ENCODE peak calls at places on chromosomes 4 and X, in four cellular contexts. One of them, this sample, is unnamed.

GRCh38 chr4:58962424-58962823 is 1852.2 kb upstream of the IGFBP7 start:
- DNase-seq in gastrocnemius medialis: no peak
- DNase-seq in lower leg skin: no peak
- DNase-seq in right lobe of liver: no peak
- DNase-seq in this sample: no peak

GRCh38 chr4:88018471-88018870 is 11.0 kb downstream of the PKD2 start:
- DNase-seq in right lobe of liver: no peak
- DNase-seq in lower leg skin: no peak
- DNase-seq in gastrocnemius medialis: peak; percentile 42
- DNase-seq in this sample: no peak

GRCh38 chr4:75630174-75630931 is at the start of gene CDKL2:
- DNase-seq in lower leg skin: peak; percentile 95
- DNase-seq in right lobe of liver: peak; percentile 76
- DNase-seq in gastrocnemius medialis: peak; percentile 68
- DNase-seq in this sample: peak; percentile 92

GRCh38 chrX:153765138-153766079 is 1.4 kb downstream of the PLXNB3 start:
- DNase-seq in right lobe of liver: peak; percentile 41
- DNase-seq in gastrocnemius medialis: no peak
- DNase-seq in lower leg skin: no peak
- DNase-seq in this sample: peak; percentile 65

GRCh38 chrX:105226499-105226898 is 6.0 kb upstream of the TEX13A start:
- DNase-seq in lower leg skin: no peak
- DNase-seq in gastrocnemius medialis: no peak
- DNase-seq in right lobe of liver: no peak
- DNase-seq in this sample: no peak

GRCh38 chr4:189221691-189222090 is 719.0 kb upstream of the FRG1 start:
- DNase-seq in right lobe of liver: peak; percentile 59
- DNase-seq in gastrocnemius medialis: no peak
- DNase-seq in lower leg skin: no peak
- DNase-seq in this sample: no peak

GRCh38 chrX:68365356-68365755 is 67.9 kb downstream of the OPHN1 start:
- DNase-seq in right lobe of liver: no peak
- DNase-seq in gastrocnemius medialis: no peak
- DNase-seq in lower leg skin: no peak
- DNase-seq in this sample: no peak

GRCh38 chr4:161714022-161714751 is 449.6 kb downstream of the FSTL5 start:
- DNase-seq in right lobe of liver: no peak
- DNase-seq in lower leg skin: no peak
- DNase-seq in gastrocnemius medialis: no peak
- DNase-seq in this sample: no peak

GRCh38 chr4:140213116-140213515 is 59.1 kb upstream of the MAML3 start:
- DNase-seq in gastrocnemius medialis: no peak
- DNase-seq in lower leg skin: no peak
- DNase-seq in right lobe of liver: no peak
- DNase-seq in this sample: no peak

GRCh38 chr4:108979754-108980153 is 216.9 kb upstream of the ETNPPL start:
- DNase-seq in gastrocnemius medialis: no peak
- DNase-seq in right lobe of liver: no peak
- DNase-seq in lower leg skin: no peak
- DNase-seq in this sample: peak; percentile 43

GRCh38 chr4:109820563-109820962 is 5.0 kb downstream of the GAR1 start:
- DNase-seq in right lobe of liver: no peak
- DNase-seq in lower leg skin: no peak
- DNase-seq in gastrocnemius medialis: no peak
- DNase-seq in this sample: peak; percentile 66

GRCh38 chrX:66110112-66110511 is 53.9 kb upstream of the HEPH start:
- DNase-seq in gastrocnemius medialis: no peak
- DNase-seq in lower leg skin: no peak
- DNase-seq in right lobe of liver: no peak
- DNase-seq in this sample: no peak

GRCh38 chrX:40012800-40013682 is 84.7 kb downstream of the BCOR start:
- DNase-seq in lower leg skin: peak; percentile 92
- DNase-seq in gastrocnemius medialis: peak; percentile 67
- DNase-seq in right lobe of liver: peak; percentile 65
- DNase-seq in this sample: peak; percentile 49

GRCh38 chrX:44431206-44431605 is 87.7 kb upstream of the EFHC2 start:
- DNase-seq in lower leg skin: no peak
- DNase-seq in gastrocnemius medialis: no peak
- DNase-seq in right lobe of liver: no peak
- DNase-seq in this sample: no peak

GRCh38 chr4:144336633-144337032 is 196.1 kb upstream of the GYPA start:
- DNase-seq in lower leg skin: no peak
- DNase-seq in gastrocnemius medialis: no peak
- DNase-seq in right lobe of liver: no peak
- DNase-seq in this sample: no peak

GRCh38 chr4:87121332-87122065 is 98.9 kb downstream of the KLHL8 start:
- DNase-seq in lower leg skin: no peak
- DNase-seq in gastrocnemius medialis: peak; percentile 28
- DNase-seq in right lobe of liver: peak; percentile 68
- DNase-seq in this sample: no peak

GRCh38 chr4:147334478-147334877 is 146.4 kb upstream of the EDNRA start:
- DNase-seq in gastrocnemius medialis: no peak
- DNase-seq in right lobe of liver: no peak
- DNase-seq in lower leg skin: no peak
- DNase-seq in this sample: no peak

GRCh38 chrX:31036895-31037294 is 34.9 kb downstream of the FTHL17 start:
- DNase-seq in lower leg skin: no peak
- DNase-seq in right lobe of liver: peak; percentile 43
- DNase-seq in gastrocnemius medialis: peak; percentile 7
- DNase-seq in this sample: peak; percentile 61

GRCh38 chr4:153512952-153513500 is 46.9 kb downstream of the TMEM131L start:
- DNase-seq in lower leg skin: no peak
- DNase-seq in gastrocnemius medialis: no peak
- DNase-seq in right lobe of liver: no peak
- DNase-seq in this sample: no peak

GRCh38 chr4:16126714-16127113 is 42.9 kb upstream of the PROM1 start:
- DNase-seq in right lobe of liver: no peak
- DNase-seq in lower leg skin: no peak
- DNase-seq in gastrocnemius medialis: no peak
- DNase-seq in this sample: no peak

GRCh38 chr4:83054928-83055327 is 19.9 kb downstream of the COPS4 start:
- DNase-seq in lower leg skin: no peak
- DNase-seq in right lobe of liver: no peak
- DNase-seq in gastrocnemius medialis: no peak
- DNase-seq in this sample: no peak

GRCh38 chr4:41509411-41510008 is 28.4 kb upstream of the LIMCH1 start:
- DNase-seq in right lobe of liver: no peak
- DNase-seq in lower leg skin: no peak
- DNase-seq in gastrocnemius medialis: no peak
- DNase-seq in this sample: no peak

GRCh38 chrX:145609951-145610511 is 207.6 kb upstream of the SLITRK2 start:
- DNase-seq in right lobe of liver: no peak
- DNase-seq in lower leg skin: no peak
- DNase-seq in gastrocnemius medialis: no peak
- DNase-seq in this sample: no peak

GRCh38 chrX:23732704-23733103 is 10.4 kb downstream of the ACOT9 start:
- DNase-seq in lower leg skin: no peak
- DNase-seq in right lobe of liver: no peak
- DNase-seq in gastrocnemius medialis: no peak
- DNase-seq in this sample: no peak

GRCh38 chrX:116239944-116240391 is 69.4 kb downstream of the AGTR2 start:
- DNase-seq in right lobe of liver: no peak
- DNase-seq in lower leg skin: no peak
- DNase-seq in gastrocnemius medialis: no peak
- DNase-seq in this sample: no peak

GRCh38 chr4:149933883-149934282 is 118.2 kb upstream of the IQCM start:
- DNase-seq in right lobe of liver: no peak
- DNase-seq in gastrocnemius medialis: no peak
- DNase-seq in lower leg skin: no peak
- DNase-seq in this sample: peak; percentile 40

GRCh38 chr4:61292322-61292721 is 92.2 kb downstream of the ADGRL3 start:
- DNase-seq in lower leg skin: no peak
- DNase-seq in right lobe of liver: no peak
- DNase-seq in gastrocnemius medialis: no peak
- DNase-seq in this sample: no peak

GRCh38 chrX:47191806-47192401 is 1.7 kb upstream of the UBA1 start:
- DNase-seq in right lobe of liver: no peak
- DNase-seq in gastrocnemius medialis: no peak
- DNase-seq in lower leg skin: no peak
- DNase-seq in this sample: no peak

GRCh38 chrX:47189906-47190305 is 3.7 kb upstream of the UBA1 start:
- DNase-seq in gastrocnemius medialis: no peak
- DNase-seq in lower leg skin: no peak
- DNase-seq in right lobe of liver: no peak
- DNase-seq in this sample: no peak

GRCh38 chrX:47191331-47191730 is 2.3 kb upstream of the UBA1 start:
- DNase-seq in right lobe of liver: no peak
- DNase-seq in gastrocnemius medialis: no peak
- DNase-seq in lower leg skin: no peak
- DNase-seq in this sample: no peak

GRCh38 chrX:47193475-47194241 is at the start of gene UBA1:
- DNase-seq in gastrocnemius medialis: peak; percentile 92
- DNase-seq in lower leg skin: peak; percentile 100
- DNase-seq in right lobe of liver: peak; percentile 93
- DNase-seq in this sample: peak; percentile 96

DNA sequence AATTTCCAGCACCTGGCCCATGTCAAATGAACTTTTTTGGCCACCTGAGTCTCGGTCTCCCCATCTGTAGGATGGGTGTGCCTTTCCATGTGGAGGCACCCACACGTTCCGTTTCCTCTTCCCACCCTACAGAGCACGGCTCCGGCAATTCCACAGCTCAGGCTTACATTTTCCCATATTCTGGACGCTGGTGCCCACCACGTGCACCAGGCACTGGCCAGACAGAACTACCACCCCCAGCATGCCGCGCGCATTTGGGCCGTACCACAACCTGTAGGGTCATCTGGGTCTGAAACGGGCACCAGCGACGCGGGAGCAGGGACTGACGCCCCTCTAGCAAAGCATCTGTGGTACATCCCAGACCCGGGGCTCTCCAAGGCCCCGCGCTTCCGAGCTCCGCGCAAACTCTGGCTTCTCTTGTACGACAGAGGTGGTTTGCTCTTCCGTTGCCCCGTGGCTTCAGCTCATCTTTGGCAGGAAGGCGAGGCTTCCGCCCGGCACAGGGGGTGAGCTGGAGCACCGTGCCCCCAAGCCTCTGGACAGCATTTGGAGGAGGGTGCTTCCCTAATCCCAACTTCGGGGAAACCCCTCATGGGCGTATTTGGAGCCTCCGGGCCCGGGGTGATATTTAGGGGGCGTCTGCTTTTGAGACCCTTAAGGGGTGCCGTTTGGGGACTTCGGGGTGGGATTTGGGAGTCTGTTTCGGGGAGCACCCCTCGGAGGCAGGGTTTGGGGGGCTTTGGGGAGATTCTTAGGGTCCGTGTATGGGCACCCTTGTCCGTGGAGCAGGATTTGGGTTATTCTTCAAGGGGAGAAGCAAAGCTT is 3.0 kb upstream of the UBA1 start:
- DNase-seq in gastrocnemius medialis: peak; percentile 89
- DNase-seq in lower leg skin: peak; percentile 95
- DNase-seq in right lobe of liver: peak; percentile 88
- DNase-seq in this sample: peak; percentile 93
- TF ChIP-seq POLR2A in gastrocnemius medialis: peak; percentile 51
- TF ChIP-seq POLR2A in lower leg skin: no peak
- TF ChIP-seq POLR2A in right lobe of liver: peak; percentile 61
- TF ChIP-seq POLR2A in this sample: no peak

GRCh38 chr4:119048446-119048845 is 87.2 kb upstream of the MYOZ2 start:
- DNase-seq in gastrocnemius medialis: no peak
- DNase-seq in lower leg skin: no peak
- DNase-seq in right lobe of liver: no peak
- DNase-seq in this sample: no peak

GRCh38 chr4:119050501-119051090 is 85.0 kb upstream of the MYOZ2 start:
- DNase-seq in lower leg skin: no peak
- DNase-seq in right lobe of liver: no peak
- DNase-seq in gastrocnemius medialis: no peak
- DNase-seq in this sample: no peak

GRCh38 chr4:119053245-119053644 is 82.4 kb upstream of the MYOZ2 start:
- DNase-seq in right lobe of liver: no peak
- DNase-seq in lower leg skin: no peak
- DNase-seq in gastrocnemius medialis: no peak
- DNase-seq in this sample: no peak

GRCh38 chr4:119046263-119046662 is 89.4 kb upstream of the MYOZ2 start:
- DNase-seq in lower leg skin: no peak
- DNase-seq in right lobe of liver: no peak
- DNase-seq in gastrocnemius medialis: peak; percentile 97
- DNase-seq in this sample: peak; percentile 59

GRCh38 chr4:119049342-119049741 is 86.3 kb upstream of the MYOZ2 start:
- DNase-seq in gastrocnemius medialis: no peak
- DNase-seq in right lobe of liver: no peak
- DNase-seq in lower leg skin: no peak
- DNase-seq in this sample: no peak
- H3K4me3 ChIP-seq in gastrocnemius medialis: no peak overlapping the region
- H3K4me3 ChIP-seq in right lobe of liver: no peak overlapping the region
- H3K4me3 ChIP-seq in lower leg skin: no peak overlapping the region
- H3K4me3 ChIP-seq in this sample: no peak overlapping the region

GRCh38 chr4:185425600-185426352 is at the start of gene UFSP2:
- DNase-seq in lower leg skin: peak; percentile 98
- DNase-seq in gastrocnemius medialis: peak; percentile 84
- DNase-seq in right lobe of liver: peak; percentile 95
- DNase-seq in this sample: peak; percentile 92
- TF ChIP-seq POLR2A in lower leg skin: peak; percentile 52
- TF ChIP-seq POLR2A in gastrocnemius medialis: peak; percentile 85
- TF ChIP-seq POLR2A in right lobe of liver: peak; percentile 77
- TF ChIP-seq POLR2A in this sample: peak; percentile 61

GRCh38 chr4:6271206-6271605 is 1.6 kb downstream of the WFS1 start:
- DNase-seq in lower leg skin: no peak
- DNase-seq in gastrocnemius medialis: no peak
- DNase-seq in right lobe of liver: no peak
- DNase-seq in this sample: no peak
- H3K4me3 ChIP-seq in lower leg skin: no peak overlapping the region
- H3K4me3 ChIP-seq in gastrocnemius medialis: no peak overlapping the region
- H3K4me3 ChIP-seq in right lobe of liver: peak overlapping the region; percentile 94
- H3K4me3 ChIP-seq in this sample: no peak overlapping the region

DNA sequence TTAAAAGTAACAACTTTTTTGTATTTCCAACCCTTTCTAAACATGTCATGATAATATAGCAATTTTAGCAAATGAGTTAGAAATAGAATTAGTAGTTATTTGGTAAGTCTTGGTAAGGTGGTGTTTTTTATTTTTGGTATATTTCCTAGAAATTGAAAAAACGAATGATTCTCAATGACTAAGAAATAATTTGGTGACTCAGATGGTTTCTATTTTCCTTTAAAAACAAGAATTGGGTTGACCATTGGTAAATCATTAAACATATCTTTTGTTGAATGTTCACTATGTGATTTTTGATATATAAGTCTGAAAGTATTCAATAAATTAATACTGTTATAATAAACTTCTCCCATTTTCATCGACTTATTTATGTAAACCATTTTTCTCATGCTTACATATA is 206.2 kb upstream of the BANK1 start:
- DNase-seq in lower leg skin: no peak
- DNase-seq in gastrocnemius medialis: no peak
- DNase-seq in right lobe of liver: no peak
- DNase-seq in this sample: no peak
- TF ChIP-seq POLR2A in lower leg skin: no peak
- TF ChIP-seq POLR2A in gastrocnemius medialis: no peak
- TF ChIP-seq POLR2A in right lobe of liver: no peak
- TF ChIP-seq POLR2A in this sample: no peak